ENCODE peak calls at places on chromosomes 5 and 9, in five cellular contexts. One of them, this sample, is unnamed.
A peak's percentile ranks its signal among the peaks of the same experiment; 100 is the strongest.

GRCh38 chr5:57298985-57299491 is 125.2 kb downstream of the GPBP1 start:
- DNase-seq in fibroblast of villous mesenchyme: peak; percentile 89
- DNase-seq in NCI-H460: peak; percentile 71
- DNase-seq in left ventricle myocardium superior: no peak
- DNase-seq in T-helper 2 cell: peak; percentile 49
- DNase-seq in this sample: peak; percentile 91

GRCh38 chr9:137975936-137976565 is 98.5 kb downstream of the CACNA1B start:
- DNase-seq in left ventricle myocardium superior: peak; percentile 11
- DNase-seq in NCI-H460: no peak
- DNase-seq in T-helper 2 cell: no peak
- DNase-seq in fibroblast of villous mesenchyme: no peak
- DNase-seq in this sample: no peak

GRCh38 chr5:73540192-73540591 is 25.2 kb downstream of the ANKRA2 start:
- DNase-seq in fibroblast of villous mesenchyme: no peak
- DNase-seq in NCI-H460: no peak
- DNase-seq in left ventricle myocardium superior: no peak
- DNase-seq in T-helper 2 cell: no peak
- DNase-seq in this sample: no peak

GRCh38 chr9:127158995-127159801 is 36.8 kb upstream of the ANGPTL2 start:
- DNase-seq in T-helper 2 cell: no peak
- DNase-seq in NCI-H460: no peak
- DNase-seq in left ventricle myocardium superior: peak; percentile 62
- DNase-seq in fibroblast of villous mesenchyme: peak; percentile 89
- DNase-seq in this sample: no peak

GRCh38 chr9:70404261-70404660 is 10.2 kb downstream of the KLF9 start:
- DNase-seq in left ventricle myocardium superior: no peak
- DNase-seq in fibroblast of villous mesenchyme: no peak
- DNase-seq in NCI-H460: no peak
- DNase-seq in T-helper 2 cell: no peak
- DNase-seq in this sample: no peak

GRCh38 chr5:141003791-141004601 is 37.7 kb downstream of the PCDHAC2 start:
- DNase-seq in T-helper 2 cell: no peak
- DNase-seq in NCI-H460: no peak
- DNase-seq in left ventricle myocardium superior: no peak
- DNase-seq in fibroblast of villous mesenchyme: no peak
- DNase-seq in this sample: peak; percentile 77

GRCh38 chr5:134247411-134247810 is 21.5 kb upstream of the PPP2CA start:
- DNase-seq in NCI-H460: peak; percentile 57
- DNase-seq in fibroblast of villous mesenchyme: peak; percentile 92
- DNase-seq in left ventricle myocardium superior: no peak
- DNase-seq in T-helper 2 cell: no peak
- DNase-seq in this sample: peak; percentile 68

GRCh38 chr9:89226076-89226475 is 47.5 kb upstream of the SHC3 start:
- DNase-seq in left ventricle myocardium superior: peak; percentile 34
- DNase-seq in fibroblast of villous mesenchyme: peak; percentile 20
- DNase-seq in T-helper 2 cell: no peak
- DNase-seq in NCI-H460: no peak
- DNase-seq in this sample: no peak

GRCh38 chr9:71295928-71296327 is 174.5 kb upstream of the TRPM3 start:
- DNase-seq in left ventricle myocardium superior: no peak
- DNase-seq in T-helper 2 cell: no peak
- DNase-seq in NCI-H460: no peak
- DNase-seq in fibroblast of villous mesenchyme: no peak
- DNase-seq in this sample: no peak

GRCh38 chr9:100472725-100473261 is at the start of gene TMEFF1:
- DNase-seq in T-helper 2 cell: peak; percentile 7
- DNase-seq in NCI-H460: no peak
- DNase-seq in left ventricle myocardium superior: peak; percentile 61
- DNase-seq in fibroblast of villous mesenchyme: peak; percentile 12
- DNase-seq in this sample: no peak

GRCh38 chr9:4793412-4794005 is 765 bp downstream of the RCL1 start:
- DNase-seq in NCI-H460: no peak
- DNase-seq in fibroblast of villous mesenchyme: peak; percentile 62
- DNase-seq in left ventricle myocardium superior: no peak
- DNase-seq in T-helper 2 cell: no peak
- DNase-seq in this sample: no peak

GRCh38 chr9:92404437-92404836 is at the start of gene OGN:
- DNase-seq in left ventricle myocardium superior: no peak
- DNase-seq in fibroblast of villous mesenchyme: no peak
- DNase-seq in NCI-H460: no peak
- DNase-seq in T-helper 2 cell: no peak
- DNase-seq in this sample: no peak

GRCh38 chr5:33371660-33372059 is 69.1 kb upstream of the TARS1 start:
- DNase-seq in fibroblast of villous mesenchyme: peak; percentile 65
- DNase-seq in left ventricle myocardium superior: no peak
- DNase-seq in T-helper 2 cell: no peak
- DNase-seq in NCI-H460: no peak
- DNase-seq in this sample: no peak

GRCh38 chr9:135515083-135515511 is 6.1 kb upstream of the LCN1 start:
- DNase-seq in left ventricle myocardium superior: no peak
- DNase-seq in T-helper 2 cell: no peak
- DNase-seq in NCI-H460: no peak
- DNase-seq in fibroblast of villous mesenchyme: no peak
- DNase-seq in this sample: no peak

GRCh38 chr5:65126192-65126591 is 355.5 kb downstream of the ADAMTS6 start:
- DNase-seq in T-helper 2 cell: no peak
- DNase-seq in fibroblast of villous mesenchyme: peak; percentile 13
- DNase-seq in NCI-H460: no peak
- DNase-seq in left ventricle myocardium superior: peak; percentile 39
- DNase-seq in this sample: no peak

GRCh38 chr9:21317956-21318923 is 13.1 kb upstream of the IFNA5 start:
- DNase-seq in NCI-H460: peak; percentile 33
- DNase-seq in T-helper 2 cell: no peak
- DNase-seq in fibroblast of villous mesenchyme: peak; percentile 51
- DNase-seq in left ventricle myocardium superior: peak; percentile 21
- DNase-seq in this sample: no peak

GRCh38 chr5:5141625-5142527 is 1.7 kb downstream of the ADAMTS16 start:
- DNase-seq in T-helper 2 cell: peak; percentile 2
- DNase-seq in fibroblast of villous mesenchyme: peak; percentile 71
- DNase-seq in NCI-H460: peak; percentile 58
- DNase-seq in left ventricle myocardium superior: no peak
- DNase-seq in this sample: peak; percentile 71

GRCh38 chr5:179432547-179432946 is 87.3 kb upstream of the ADAMTS2 start:
- DNase-seq in left ventricle myocardium superior: no peak
- DNase-seq in fibroblast of villous mesenchyme: no peak
- DNase-seq in NCI-H460: no peak
- DNase-seq in T-helper 2 cell: no peak
- DNase-seq in this sample: no peak

GRCh38 chr5:59759600-59760357 is 133.7 kb downstream of the PDE4D start:
- DNase-seq in fibroblast of villous mesenchyme: peak; percentile 79
- DNase-seq in NCI-H460: peak; percentile 39
- DNase-seq in left ventricle myocardium superior: no peak
- DNase-seq in T-helper 2 cell: no peak
- DNase-seq in this sample: no peak

GRCh38 chr5:134503937-134504437 is 21.5 kb upstream of the JADE2 start:
- DNase-seq in fibroblast of villous mesenchyme: peak; percentile 43
- DNase-seq in left ventricle myocardium superior: no peak
- DNase-seq in T-helper 2 cell: no peak
- DNase-seq in NCI-H460: no peak
- DNase-seq in this sample: no peak

GRCh38 chr9:70902171-70902570 is 219.2 kb downstream of the TRPM3 start:
- DNase-seq in fibroblast of villous mesenchyme: no peak
- DNase-seq in left ventricle myocardium superior: no peak
- DNase-seq in NCI-H460: no peak
- DNase-seq in T-helper 2 cell: no peak
- DNase-seq in this sample: no peak